ENCODE peak calls at places on chromosome 19, in ten cellular contexts. W is uterus, Y is IMR-90, E is cardiac fibroblast, K is Caco-2, U is A673, A is spleen, Q is left ventricle myocardium inferior, J is AG10803, H is cardiac muscle cell. X is an unnamed sample.

GRCh38 chr19:661427-662196 is 1.4 kb downstream of the RNF126 start:
- DNase-seq in W (no peak), Y (no peak), E (no peak), K (no peak), U (no peak), A (peak; percentile 90), Q (no peak), J (no peak), H (no peak), X (no peak)

GRCh38 chr19:47186337-47187022 is 44.5 kb downstream of the BBC3 start:
- DNase-seq in W (no peak), Y (no peak), E (no peak), K (no peak), U (no peak), A (peak; percentile 80), Q (no peak), J (no peak), H (no peak), X (no peak)

GRCh38 chr19:10136936-10137335 is 17.2 kb upstream of the EIF3G start:
- DNase-seq in W (no peak), Y (no peak), E (no peak), K (no peak), U (no peak), A (no peak), Q (no peak), J (no peak), H (no peak), X (no peak)

GRCh38 chr19:2722541-2723344 is 1.6 kb upstream of the DIRAS1 start:
- DNase-seq in W (peak; percentile 82), Y (peak; percentile 74), E (peak; percentile 84), K (no peak), U (no peak), A (no peak), Q (peak; percentile 73), J (peak; percentile 79), H (peak; percentile 86), X (peak; percentile 33)

GRCh38 chr19:49271080-49271753 is 53.8 kb downstream of the SLC6A16 start:
- DNase-seq in W (no peak), Y (no peak), E (no peak), K (no peak), U (no peak), A (no peak), Q (no peak), J (no peak), H (no peak), X (no peak)

GRCh38 chr19:33507021-33507956 is 14.3 kb downstream of the PEPD start:
- DNase-seq in W (no peak), Y (no peak), E (no peak), K (no peak), U (no peak), A (peak; percentile 65), Q (no peak), J (no peak), H (peak; percentile 20), X (no peak)

GRCh38 chr19:2661615-2662014 is 40.9 kb downstream of the GNG7 start:
- DNase-seq in W (no peak), Y (no peak), E (no peak), K (peak; percentile 62), U (peak; percentile 41), A (no peak), Q (no peak), J (no peak), H (no peak), X (no peak)

GRCh38 chr19:14393303-14393702 is 12.1 kb downstream of the ADGRE5 start:
- DNase-seq in W (no peak), Y (no peak), E (no peak), K (no peak), U (no peak), A (no peak), Q (no peak), J (no peak), H (no peak), X (no peak)

GRCh38 chr19:47270408-47270807 is 4.3 kb upstream of the INAFM1 start:
- DNase-seq in W (no peak), Y (no peak), E (no peak), K (no peak), U (no peak), A (peak; percentile 76), Q (no peak), J (no peak), H (no peak), X (no peak)

GRCh38 chr19:5985098-5985783 is 7.3 kb upstream of the RANBP3 start:
- DNase-seq in W (no peak), Y (peak; percentile 61), E (peak; percentile 82), K (no peak), U (no peak), A (no peak), Q (no peak), J (peak; percentile 37), H (peak; percentile 84), X (no peak)

GRCh38 chr19:3025516-3025890 is 3.6 kb downstream of the TLE2 start:
- DNase-seq in W (no peak), Y (no peak), E (no peak), K (no peak), U (no peak), A (no peak), Q (no peak), J (no peak), H (no peak), X (no peak)

GRCh38 chr19:13803038-13803437 is 7.8 kb downstream of the ZSWIM4 start:
- DNase-seq in W (no peak), Y (no peak), E (no peak), K (no peak), U (no peak), A (no peak), Q (no peak), J (no peak), H (no peak), X (no peak)

GRCh38 chr19:18328340-18329034 is 5.6 kb upstream of the LSM4 start:
- DNase-seq in W (peak; percentile 89), Y (peak; percentile 97), E (peak; percentile 99), K (peak; percentile 92), U (peak; percentile 99), A (peak; percentile 88), Q (peak; percentile 87), J (peak; percentile 97), H (peak; percentile 99), X (peak; percentile 89)

GRCh38 chr19:18710986-18711751 is 27.7 kb downstream of the CRTC1 start:
- DNase-seq in W (peak; percentile 71), Y (peak; percentile 78), E (peak; percentile 83), K (no peak), U (no peak), A (no peak), Q (peak; percentile 67), J (peak; percentile 4), H (peak; percentile 76), X (no peak)

GRCh38 chr19:5691205-5691929 is 1.3 kb downstream of the RPL36 start:
- DNase-seq in W (peak; percentile 77), Y (peak; percentile 31), E (peak; percentile 79), K (no peak), U (peak; percentile 72), A (peak; percentile 89), Q (peak; percentile 81), J (peak; percentile 55), H (peak; percentile 73), X (no peak)

GRCh38 chr19:7636691-7637373 is at the start of gene STXBP2:
- DNase-seq in W (peak; percentile 34), Y (no peak), E (peak; percentile 46), K (peak; percentile 93), U (peak; percentile 75), A (peak; percentile 97), Q (peak; percentile 58), J (no peak), H (peak; percentile 65), X (no peak)

GRCh38 chr19:45161715-45162463 is 1.1 kb upstream of the NKPD1 start:
- DNase-seq in W (no peak), Y (peak; percentile 28), E (peak; percentile 56), K (peak; percentile 81), U (no peak), A (no peak), Q (no peak), J (no peak), H (peak; percentile 56), X (no peak)

GRCh38 chr19:18433039-18433691 is 4.8 kb downstream of the ISYNA1 start:
- DNase-seq in W (peak; percentile 64), Y (no peak), E (no peak), K (no peak), U (peak; percentile 87), A (peak; percentile 92), Q (no peak), J (no peak), H (peak; percentile 62), X (no peak)

GRCh38 chr19:33866696-33867095 is 70.0 kb downstream of the KCTD15 start:
- DNase-seq in W (no peak), Y (no peak), E (no peak), K (no peak), U (no peak), A (peak; percentile 60), Q (no peak), J (no peak), H (no peak), X (no peak)

GRCh38 chr19:44254496-44254895 is 5.2 kb upstream of the ZNF233 start:
- DNase-seq in W (no peak), Y (no peak), E (no peak), K (peak; percentile 61), U (no peak), A (no peak), Q (no peak), J (no peak), H (no peak), X (no peak)

GRCh38 chr19:38262585-38263268 is 1.6 kb upstream of the SPINT2 start:
- DNase-seq in W (no peak), Y (no peak), E (no peak), K (no peak), U (no peak), A (no peak), Q (no peak), J (no peak), H (no peak), X (no peak)

GRCh38 chr19:28898279-28898678 is 314.7 kb downstream of the UQCRFS1 start:
- DNase-seq in W (no peak), Y (peak; percentile 43), E (no peak), K (no peak), U (no peak), A (peak; percentile 11), Q (no peak), J (peak; percentile 79), H (no peak), X (peak; percentile 34)
- TF ChIP-seq CTCF in W (no peak), Y (no peak), E (no peak), K (no peak), U (no peak), A (no peak), Q (no peak), J (no peak), H (no peak), X (no peak)

GRCh38 chr19:35346193-35347052 is 1.3 kb upstream of the FFAR1 start:
- DNase-seq in W (no peak), Y (no peak), E (no peak), K (no peak), U (no peak), A (peak; percentile 92), Q (no peak), J (no peak), H (no peak), X (no peak)
- H3K4me3 ChIP-seq in W (no peak overlapping the region), Y (no peak overlapping the region), E (no peak overlapping the region), K (no peak overlapping the region), U (no peak overlapping the region), A (no peak overlapping the region), Q (no peak overlapping the region), J (no peak overlapping the region), H (no peak overlapping the region), X (no peak overlapping the region)

GRCh38 chr19:4690362-4690761 is 20.2 kb upstream of the MYDGF start:
- DNase-seq in W (no peak), Y (no peak), E (no peak), K (no peak), U (no peak), A (no peak), Q (no peak), J (no peak), H (no peak), X (no peak)
- TF ChIP-seq CTCF in W (no peak), Y (no peak), E (no peak), K (no peak), U (no peak), A (no peak), Q (no peak), J (no peak), H (no peak), X (no peak)

GRCh38 chr19:40803170-40803856 is 4.3 kb downstream of the EGLN2 start:
- DNase-seq in W (no peak), Y (no peak), E (no peak), K (no peak), U (no peak), A (no peak), Q (no peak), J (no peak), H (no peak), X (no peak)
- H3K4me3 ChIP-seq in W (peak overlapping the region; percentile 15), Y (no peak overlapping the region), E (peak overlapping the region; percentile 40), K (no peak overlapping the region), U (no peak overlapping the region), A (peak overlapping the region; percentile 96), Q (peak overlapping the region; percentile 97), J (peak overlapping the region; percentile 39), H (no peak overlapping the region), X (no peak overlapping the region)

X was measured in BJ.